ENCODE peak calls at places on chromosomes 12 and 14, in five cellular contexts. N, L, D, A and J are unnamed samples.

GRCh38 chr14:34498684-34499412 is 36.8 kb upstream of the SPTSSA start:
- DNase-seq in N (no peak), L (no peak), D (no peak), A (no peak), J (no peak)

GRCh38 chr14:91980157-91980556 is 32.7 kb upstream of the FBLN5 start:
- DNase-seq in N (peak), L (no peak), D (no peak), A (no peak), J (peak)

GRCh38 chr12:85390281-85390680 is 110.3 kb downstream of the ALX1 start:
- DNase-seq in N (no peak), L (no peak), D (no peak), A (no peak), J (no peak)

GRCh38 chr12:69688496-69689427 is 10.3 kb downstream of the BEST3 start:
- DNase-seq in N (peak), L (peak), D (no peak), A (peak), J (peak)

GRCh38 chr12:22797686-22798085 is 172.7 kb downstream of the ETNK1 start:
- DNase-seq in N (no peak), L (no peak), D (no peak), A (no peak), J (no peak)

GRCh38 chr12:55696796-55697462 is 10.8 kb downstream of the ITGA7 start:
- DNase-seq in N (no peak), L (peak), D (peak), A (no peak), J (no peak)

GRCh38 chr12:6450869-6451347 is 934 bp upstream of the TAPBPL start:
- DNase-seq in N (peak), L (peak), D (no peak), A (no peak), J (no peak)

GRCh38 chr12:15709524-15709923 is 79.7 kb downstream of the EPS8 start:
- DNase-seq in N (no peak), L (no peak), D (no peak), A (no peak), J (no peak)

GRCh38 chr12:113587720-113588119 is 116.0 kb upstream of the LHX5 start:
- DNase-seq in N (no peak), L (no peak), D (no peak), A (no peak), J (no peak)

GRCh38 chr12:12281134-12281533 is 14.3 kb upstream of the LRP6 start:
- DNase-seq in N (no peak), L (no peak), D (no peak), A (no peak), J (no peak)

GRCh38 chr12:91109148-91109564 is 2.1 kb downstream of the LUM start:
- DNase-seq in N (peak), L (peak), D (peak), A (peak), J (no peak)

GRCh38 chr12:5078423-5078822 is 34.7 kb downstream of the KCNA5 start:
- DNase-seq in N (peak), L (no peak), D (no peak), A (no peak), J (no peak)

GRCh38 chr12:46487567-46488131 is 115.1 kb upstream of the SLC38A2 start:
- DNase-seq in N (no peak), L (no peak), D (no peak), A (no peak), J (no peak)

GRCh38 chr14:105859717-105860614 is 333.6 kb downstream of the TMEM121 start:
- DNase-seq in N (no peak), L (peak), D (peak), A (peak), J (no peak)

GRCh38 chr12:73065913-73066312 is 793.7 kb downstream of the TRHDE start:
- DNase-seq in N (no peak), L (no peak), D (no peak), A (no peak), J (no peak)

GRCh38 chr12:47267571-47267970 is 187.8 kb upstream of the AMIGO2 start:
- DNase-seq in N (no peak), L (no peak), D (no peak), A (no peak), J (no peak)

GRCh38 chr12:18158774-18159557 is 69.0 kb upstream of the RERGL start:
- DNase-seq in N (peak), L (no peak), D (no peak), A (no peak), J (no peak)

GRCh38 chr14:68143341-68143807 is 323.8 kb downstream of the RAD51B start:
- DNase-seq in N (peak), L (peak), D (no peak), A (no peak), J (no peak)

GRCh38 chr14:68139466-68140110 is 320.0 kb downstream of the RAD51B start:
- DNase-seq in N (no peak), L (no peak), D (no peak), A (no peak), J (no peak)

GRCh38 chr14:68140111-68140741 is 320.6 kb downstream of the RAD51B start:
- DNase-seq in N (peak), L (peak), D (no peak), A (no peak), J (peak)

GRCh38 chr14:68141531-68142088 is 322.0 kb downstream of the RAD51B start:
- DNase-seq in N (peak), L (no peak), D (no peak), A (no peak), J (no peak)

GRCh38 chr14:68140801-68141200 is 321.2 kb downstream of the RAD51B start:
- DNase-seq in N (no peak), L (no peak), D (no peak), A (no peak), J (no peak)
- H3K27ac ChIP-seq in N (peak), L (peak), D (peak), A (no peak), J (peak)

GRCh38 chr12:57476993-57477709 is 2.5 kb downstream of the ARHGAP9 start:
- DNase-seq in N (no peak), L (no peak), D (no peak), A (no peak), J (no peak)

GRCh38 chr12:57479043-57479375 is 657 bp downstream of the ARHGAP9 start:
- DNase-seq in N (no peak), L (no peak), D (no peak), A (no peak), J (no peak)

GRCh38 chr12:57477710-57478681 is 1.7 kb downstream of the ARHGAP9 start:
- DNase-seq in N (no peak), L (no peak), D (no peak), A (peak), J (no peak)

GRCh38 chr12:57481671-57482070 is 2.0 kb upstream of the ARHGAP9 start:
- DNase-seq in N (no peak), L (no peak), D (no peak), A (no peak), J (no peak)

GRCh38 chr12:57479376-57480115 is at the start of gene ARHGAP9:
- DNase-seq in N (no peak), L (no peak), D (no peak), A (peak), J (no peak)
- H3K4me3 ChIP-seq in N (no peak), L (no peak), D (peak), A (peak), J (no peak)

DNA sequence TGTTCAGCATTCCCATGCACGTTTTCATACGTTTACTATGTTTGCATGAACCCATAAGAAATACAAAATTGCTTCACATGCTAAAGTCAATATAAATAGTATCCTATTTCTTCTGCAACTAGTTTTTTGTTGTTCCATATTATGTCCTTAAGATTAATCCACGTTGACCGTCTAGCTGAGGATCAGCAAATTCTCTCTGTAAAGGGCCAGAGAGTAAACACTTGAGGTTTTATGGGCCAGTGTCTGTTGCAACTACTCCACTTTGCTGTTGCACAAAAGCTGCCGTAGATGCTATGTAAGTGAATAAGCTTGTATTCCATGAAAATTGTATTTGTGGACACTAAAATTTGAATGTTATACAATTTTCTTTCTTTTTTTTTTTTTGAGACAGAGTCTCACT is 21.1 kb upstream of the PITPNM2 start:
- DNase-seq in N (no peak), L (no peak), D (no peak), A (no peak), J (no peak)
- H3K27ac ChIP-seq in N (no peak), L (no peak), D (no peak), A (no peak), J (no peak)

GRCh38 chr12:65891987-65892481 is 67.8 kb downstream of the HMGA2 start:
- DNase-seq in N (peak), L (peak), D (peak), A (no peak), J (peak)
- H3K4me3 ChIP-seq in N (no peak), L (no peak), D (no peak), A (no peak), J (peak)

GRCh38 chr12:98808243-98808895 is 163.3 kb downstream of the APAF1 start:
- DNase-seq in N (peak), L (no peak), D (no peak), A (no peak), J (no peak)
- H3K27ac ChIP-seq in N (no peak), L (no peak), D (no peak), A (no peak), J (no peak)

DNA sequence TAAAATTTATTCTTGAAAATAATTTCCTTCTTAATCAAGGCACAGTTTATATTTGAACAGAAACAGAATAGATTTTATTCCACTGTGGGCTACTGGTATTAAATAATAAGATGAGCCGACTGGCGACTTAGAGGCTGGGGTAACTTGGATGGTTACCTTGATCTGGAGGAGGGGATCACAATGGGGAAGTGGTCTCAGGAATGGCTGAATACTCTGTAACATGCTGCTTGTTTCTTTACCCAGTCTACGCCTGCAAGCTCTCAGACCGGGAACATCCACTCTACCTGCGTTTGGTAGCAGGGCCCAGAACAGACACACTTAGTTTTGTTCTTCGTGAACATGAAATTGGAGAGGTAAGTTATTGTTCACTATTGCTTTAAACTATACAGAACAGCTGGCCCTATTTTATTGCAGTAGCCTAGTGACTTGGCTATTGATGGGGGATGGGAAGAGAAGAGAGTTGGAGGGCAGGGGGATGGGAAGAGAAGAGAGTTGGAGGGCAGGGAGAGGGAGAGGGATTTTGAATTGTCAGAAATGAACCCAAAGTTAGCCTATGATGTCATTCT is 67.9 kb downstream of the GNS start:
- DNase-seq in N (no peak), L (no peak), D (no peak), A (no peak), J (no peak)
- H3K4me3 ChIP-seq in N (no peak), L (no peak), D (no peak), A (no peak), J (no peak)

GRCh38 chr14:26595922-26596721 is 1.7 kb downstream of the NOVA1 start:
- DNase-seq in N (peak), L (no peak), D (no peak), A (no peak), J (no peak)

GRCh38 chr14:26596722-26597030 is 1.2 kb downstream of the NOVA1 start:
- DNase-seq in N (peak), L (peak), D (peak), A (no peak), J (no peak)

GRCh38 chr14:26598081-26598671 is 343 bp upstream of the NOVA1 start:
- DNase-seq in N (peak), L (peak), D (peak), A (no peak), J (peak)

GRCh38 chr14:26597136-26598080 is at the start of gene NOVA1:
- DNase-seq in N (peak), L (peak), D (peak), A (no peak), J (no peak)

GRCh38 chr14:26598672-26599131 is 869 bp upstream of the NOVA1 start:
- DNase-seq in N (no peak), L (no peak), D (no peak), A (no peak), J (no peak)
- H3K27ac ChIP-seq in N (no peak), L (peak), D (no peak), A (no peak), J (no peak)